ENCODE peak calls at places on chromosomes 6 and 20, in ten cellular contexts. R is activated naive CD8-positive, alpha-beta T cell treated with anti-CD3 and anti-CD28 coated beads, Interleukin-2, amount 50 U/mL, for 24 hours; Z is GM19239; U is astrocyte of the spinal cord; N is naive thymus-derived CD4-positive, alpha-beta T cell; Q is B cell; E is SW480; P is effector memory CD8-positive, alpha-beta T cell; D is NCI-H1417 treated with DMSO at 0.1 percent for 48 hours; W is iPS DF 19.7. I is an unnamed sample.

GRCh38 chr6:30071081-30071818 is 4.3 kb downstream of the PPP1R11 start:
- DNase-seq in R (peak), Z (no peak), U (peak), N (no peak), Q (no peak), E (no peak), P (no peak), D (no peak), W (no peak), I (no peak)

GRCh38 chr20:31677553-31678260 is 40.0 kb downstream of the COX4I2 start:
- DNase-seq in R (no peak), Z (no peak), U (no peak), N (no peak), Q (no peak), E (no peak), P (no peak), D (no peak), W (no peak), I (no peak)

GRCh38 chr20:1118004-1118335 is 432 bp upstream of the PSMF1 start:
- DNase-seq in R (no peak), Z (no peak), U (no peak), N (no peak), Q (no peak), E (no peak), P (no peak), D (no peak), W (no peak), I (no peak)

GRCh38 chr6:104326173-104327001 is 533.3 kb downstream of the HACE1 start:
- DNase-seq in R (no peak), Z (no peak), U (peak), N (no peak), Q (no peak), E (no peak), P (no peak), D (no peak), W (no peak), I (no peak)

GRCh38 chr6:148723484-148723883 is 23.3 kb upstream of the UST start:
- DNase-seq in R (no peak), Z (no peak), U (peak), N (no peak), Q (no peak), E (no peak), P (no peak), D (no peak), W (no peak), I (no peak)

GRCh38 chr6:161242779-161243693 is 30.8 kb downstream of the AGPAT4 start:
- DNase-seq in R (peak), Z (no peak), U (peak), N (peak), Q (no peak), E (no peak), P (peak), D (no peak), W (peak), I (peak)

GRCh38 chr6:89508755-89509563 is 76.0 kb downstream of the ANKRD6 start:
- DNase-seq in R (no peak), Z (no peak), U (no peak), N (no peak), Q (no peak), E (peak), P (no peak), D (no peak), W (no peak), I (no peak)

GRCh38 chr6:132763269-132763668 is 5.6 kb upstream of the VNN2 start:
- DNase-seq in R (peak), Z (peak), U (no peak), N (no peak), Q (peak), E (no peak), P (peak), D (no peak), W (no peak), I (peak)

GRCh38 chr6:10521104-10521808 is at the start of gene GCNT2:
- DNase-seq in R (no peak), Z (no peak), U (peak), N (no peak), Q (no peak), E (no peak), P (no peak), D (peak), W (peak), I (no peak)

GRCh38 chr6:104597541-104598050 is 262.1 kb downstream of the HACE1 start:
- DNase-seq in R (no peak), Z (no peak), U (peak), N (no peak), Q (no peak), E (peak), P (no peak), D (no peak), W (no peak), I (peak)

GRCh38 chr6:88481519-88481918 is 315.4 kb upstream of the CNR1 start:
- DNase-seq in R (no peak), Z (no peak), U (no peak), N (no peak), Q (no peak), E (no peak), P (no peak), D (no peak), W (no peak), I (no peak)

GRCh38 chr6:17714177-17714576 is 7.5 kb upstream of the NUP153 start:
- DNase-seq in R (no peak), Z (no peak), U (no peak), N (no peak), Q (no peak), E (no peak), P (no peak), D (no peak), W (no peak), I (no peak)

GRCh38 chr6:67629268-67629667 is 1005.8 kb upstream of the ADGRB3 start:
- DNase-seq in R (no peak), Z (no peak), U (no peak), N (no peak), Q (no peak), E (no peak), P (no peak), D (no peak), W (no peak), I (no peak)

GRCh38 chr6:72386324-72386723 is 235.5 kb upstream of the KCNQ5 start:
- DNase-seq in R (no peak), Z (no peak), U (no peak), N (no peak), Q (no peak), E (no peak), P (no peak), D (no peak), W (no peak), I (no peak)

GRCh38 chr6:42407379-42407778 is 44.3 kb downstream of the TRERF1 start:
- DNase-seq in R (no peak), Z (no peak), U (peak), N (no peak), Q (no peak), E (no peak), P (no peak), D (no peak), W (no peak), I (no peak)

GRCh38 chr6:80143312-80143960 is 37.0 kb downstream of the BCKDHB start:
- DNase-seq in R (no peak), Z (no peak), U (peak), N (no peak), Q (no peak), E (no peak), P (no peak), D (no peak), W (no peak), I (no peak)

GRCh38 chr20:38369387-38369786 is 23.1 kb downstream of the LBP start:
- DNase-seq in R (no peak), Z (no peak), U (no peak), N (no peak), Q (no peak), E (peak), P (no peak), D (no peak), W (no peak), I (peak)

GRCh38 chr6:147226163-147226724 is 22.0 kb downstream of the STXBP5 start:
- DNase-seq in R (no peak), Z (no peak), U (no peak), N (no peak), Q (no peak), E (no peak), P (no peak), D (no peak), W (no peak), I (no peak)

GRCh38 chr6:38974389-38975133 is 74.0 kb upstream of the GLP1R start:
- DNase-seq in R (no peak), Z (no peak), U (no peak), N (no peak), Q (no peak), E (no peak), P (no peak), D (no peak), W (no peak), I (no peak)

GRCh38 chr20:47317127-47317895 is 39.2 kb downstream of the ZMYND8 start:
- DNase-seq in R (peak), Z (no peak), U (peak), N (no peak), Q (no peak), E (peak), P (peak), D (no peak), W (no peak), I (no peak)

GRCh38 chr6:72787521-72788031 is 165.7 kb downstream of the KCNQ5 start:
- DNase-seq in R (no peak), Z (no peak), U (peak), N (no peak), Q (no peak), E (no peak), P (no peak), D (no peak), W (peak), I (no peak)

GRCh38 chr6:90406142-90406794 is 109.6 kb upstream of the BACH2 start:
- DNase-seq in R (no peak), Z (no peak), U (peak), N (no peak), Q (no peak), E (peak), P (no peak), D (no peak), W (no peak), I (no peak)

GRCh38 chr20:48737463-48738093 is 90.2 kb downstream of the PREX1 start:
- DNase-seq in R (no peak), Z (no peak), U (no peak), N (no peak), Q (no peak), E (no peak), P (no peak), D (no peak), W (no peak), I (no peak)

GRCh38 chr6:116106146-116106545 is 5.5 kb downstream of the NT5DC1 start:
- DNase-seq in R (no peak), Z (no peak), U (peak), N (no peak), Q (no peak), E (no peak), P (no peak), D (no peak), W (no peak), I (no peak)

GRCh38 chr20:37821691-37822655 is 81.0 kb upstream of the VSTM2L start:
- DNase-seq in R (no peak), Z (no peak), U (peak), N (no peak), Q (no peak), E (peak), P (no peak), D (no peak), W (no peak), I (no peak)

GRCh38 chr6:73610444-73611275 is 43.1 kb downstream of the SLC17A5 start:
- DNase-seq in R (no peak), Z (no peak), U (peak), N (no peak), Q (no peak), E (peak), P (no peak), D (no peak), W (no peak), I (peak)

GRCh38 chr6:25456249-25456648 is 177.1 kb downstream of the CARMIL1 start:
- DNase-seq in R (no peak), Z (no peak), U (no peak), N (no peak), Q (no peak), E (no peak), P (no peak), D (no peak), W (no peak), I (no peak)

GRCh38 chr6:131001113-131001776 is 61.8 kb downstream of the EPB41L2 start:
- DNase-seq in R (no peak), Z (no peak), U (no peak), N (no peak), Q (no peak), E (no peak), P (no peak), D (no peak), W (no peak), I (no peak)

GRCh38 chr6:11851405-11851804 is 72.8 kb upstream of the ADTRP start:
- DNase-seq in R (no peak), Z (no peak), U (peak), N (no peak), Q (no peak), E (no peak), P (no peak), D (no peak), W (no peak), I (no peak)

GRCh38 chr6:159110013-159110412 is 59.2 kb upstream of the FNDC1 start:
- DNase-seq in R (no peak), Z (no peak), U (peak), N (no peak), Q (no peak), E (peak), P (peak), D (no peak), W (peak), I (peak)

GRCh38 chr6:41457303-41457670 is 88.9 kb upstream of the FOXP4 start:
- DNase-seq in R (no peak), Z (no peak), U (no peak), N (no peak), Q (no peak), E (no peak), P (no peak), D (no peak), W (no peak), I (no peak)

GRCh38 chr6:79789843-79790242 is 157.5 kb downstream of the ELOVL4 start:
- DNase-seq in R (no peak), Z (no peak), U (no peak), N (no peak), Q (no peak), E (no peak), P (no peak), D (no peak), W (no peak), I (no peak)